ENCODE peak calls at places on chromosome 7, in eight cellular contexts. P is HCT116, U is transverse colon, W is IMR-90, V is Peyer's patch, D is K562, H is H1, R is spleen. X is an unnamed sample. For H3K27me3, the result is how much of the 10 kb centered on the place peaks cover.

GRCh38 chr7:12244129-12244528 is 33.0 kb downstream of the TMEM106B start:
- DNase-seq in V (no peak), W (peak), U (peak), D (no peak), R (no peak), H (peak), P (peak), X (no peak)

GRCh38 chr7:85186083-85186520 is 754 bp downstream of the SEMA3D start:
- DNase-seq in W (peak), H (no peak), R (peak), V (no peak), U (peak), D (no peak), P (no peak), X (no peak)

GRCh38 chr7:32319019-32319382 is 171.2 kb downstream of the LSM5 start:
- DNase-seq in D (no peak), U (no peak), V (no peak), H (no peak), P (no peak), R (no peak), W (no peak), X (no peak)

GRCh38 chr7:7352845-7353244 is 170.5 kb downstream of the C1GALT1 start:
- DNase-seq in D (no peak), H (peak), U (no peak), W (no peak), V (no peak), R (no peak), P (no peak), X (no peak)

GRCh38 chr7:106901870-106902441 is 36.9 kb downstream of the PIK3CG start:
- DNase-seq in U (no peak), D (no peak), H (no peak), W (no peak), V (no peak), R (no peak), P (no peak), X (no peak)

GRCh38 chr7:149291036-149291835 is 29.2 kb downstream of the ZNF783 start:
- DNase-seq in D (no peak), P (no peak), R (peak), H (no peak), U (no peak), W (no peak), V (no peak), X (no peak)

GRCh38 chr7:156218544-156219306 is 406.5 kb upstream of the SHH start:
- DNase-seq in U (no peak), D (no peak), P (no peak), V (no peak), W (no peak), H (no peak), R (no peak), X (no peak)

GRCh38 chr7:105209433-105209832 is 179.3 kb downstream of the SRPK2 start:
- DNase-seq in U (no peak), R (no peak), V (no peak), P (no peak), H (no peak), W (no peak), D (no peak), X (no peak)

GRCh38 chr7:86904949-86905834 is 154.3 kb downstream of the ELAPOR2 start:
- DNase-seq in D (peak), U (no peak), V (no peak), H (no peak), W (peak), P (no peak), R (no peak), X (peak)

GRCh38 chr7:70347880-70348279 is 749.6 kb downstream of the AUTS2 start:
- DNase-seq in R (no peak), W (no peak), V (no peak), D (no peak), U (no peak), P (no peak), H (no peak), X (no peak)

GRCh38 chr7:140640060-140640611 is 477 bp downstream of the DENND2A start:
- DNase-seq in P (no peak), V (no peak), R (peak), U (peak), H (no peak), D (no peak), W (peak), X (no peak)

GRCh38 chr7:92246363-92247101 is 758 bp downstream of the ANKIB1 start:
- DNase-seq in V (peak), W (peak), P (no peak), H (no peak), R (peak), D (peak), U (peak), X (no peak)

GRCh38 chr7:141408440-141408839 is 142.8 kb upstream of the AGK start:
- DNase-seq in D (no peak), R (no peak), V (no peak), H (no peak), U (no peak), W (no peak), P (no peak), X (no peak)

GRCh38 chr7:77537595-77538185 is 595 bp downstream of the PTPN12 start:
- DNase-seq in P (no peak), U (peak), V (peak), D (peak), H (no peak), R (peak), W (no peak), X (no peak)

GRCh38 chr7:102075553-102076135 is 211.0 kb upstream of the SH2B2 start:
- DNase-seq in H (no peak), R (no peak), V (no peak), U (no peak), D (no peak), P (no peak), W (no peak), X (no peak)

GRCh38 chr7:151010307-151011096 is 13.8 kb downstream of the ATG9B start:
- DNase-seq in D (peak), P (no peak), H (no peak), R (peak), W (peak), U (no peak), V (no peak), X (no peak)

GRCh38 chr7:138607216-138608126 is 93.7 kb downstream of the SVOPL start:
- DNase-seq in P (no peak), R (no peak), W (no peak), U (no peak), H (no peak), V (no peak), D (no peak), X (no peak)

GRCh38 chr7:44162179-44162578 is 21.0 kb upstream of the MYL7 start:
- DNase-seq in P (no peak), U (no peak), V (no peak), D (no peak), H (no peak), R (no peak), W (no peak), X (no peak)

GRCh38 chr7:15764986-15765385 is 78.5 kb upstream of the MEOX2 start:
- DNase-seq in H (no peak), W (no peak), D (no peak), P (no peak), U (no peak), V (no peak), R (no peak), X (no peak)

GRCh38 chr7:100465702-100466311 is 1.7 kb upstream of the SPACDR start:
- DNase-seq in D (peak), V (no peak), W (peak), P (no peak), U (peak), R (peak), H (no peak), X (peak)

GRCh38 chr7:154880512-154880911 is 122.4 kb downstream of the PAXIP1 start:
- DNase-seq in W (no peak), V (no peak), R (no peak), H (no peak), D (no peak), P (no peak), U (no peak), X (no peak)

GRCh38 chr7:158061031-158061630 is 526.5 kb downstream of the PTPRN2 start:
- DNase-seq in W (no peak), R (peak), D (no peak), P (no peak), U (no peak), V (no peak), H (no peak), X (no peak)
- TF ChIP-seq CTCF in W (no peak), R (no peak), D (no peak), P (no peak), U (no peak), V (no peak), H (no peak), X (no peak)

DNA sequence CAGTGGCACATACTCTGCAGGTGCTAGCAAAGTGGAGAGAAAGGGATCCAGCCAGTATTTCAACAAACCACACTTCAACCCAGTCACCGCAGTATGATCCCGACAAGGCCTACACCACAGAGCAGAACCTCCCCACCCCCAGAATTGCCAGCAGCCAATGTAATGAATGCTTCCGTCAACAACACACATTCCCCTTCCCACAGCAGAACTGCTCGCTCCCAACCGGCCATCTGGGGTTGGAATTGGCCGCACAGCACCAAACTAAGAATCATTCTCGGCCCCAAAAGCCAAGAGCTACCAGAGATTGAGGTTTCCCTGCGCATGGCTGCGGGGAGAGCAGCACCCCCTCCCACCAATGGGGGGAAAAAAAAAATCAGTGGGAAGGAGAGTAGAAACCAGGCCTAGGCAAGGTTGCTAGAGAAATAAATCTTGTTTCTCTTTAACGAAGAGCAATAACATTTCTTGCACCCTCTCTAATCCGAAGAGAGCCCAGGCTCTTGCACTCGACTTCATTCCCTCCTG is 1.1 kb downstream of the WASL start:
- DNase-seq in U (peak), V (peak), P (peak), D (peak), R (peak), H (peak), W (peak), X (peak)
- TF ChIP-seq POLR2A in U (peak), V (peak), P (no peak), D (peak), R (no peak), H (peak), W (no peak), X (peak)

DNA sequence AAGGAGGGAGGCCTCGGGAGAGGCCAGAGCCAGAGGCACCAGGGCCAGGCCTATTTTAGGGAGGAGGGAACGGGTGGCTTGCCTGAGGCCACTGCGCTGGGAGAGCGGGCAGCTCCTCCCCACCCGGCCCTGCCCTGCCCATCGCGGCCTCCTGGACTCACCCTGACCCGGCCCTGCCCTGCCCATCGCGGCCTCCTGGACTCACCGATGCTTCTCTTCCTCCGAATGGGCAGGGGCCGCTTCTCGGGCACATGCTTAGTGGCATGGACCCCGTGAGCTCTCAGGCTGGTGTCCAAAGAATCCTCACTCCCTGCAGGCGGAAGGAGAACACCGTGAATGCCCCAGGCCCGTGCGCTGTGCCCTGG is 7.5 kb downstream of the PDGFA start:
- DNase-seq in U (no peak), V (no peak), D (no peak), R (peak), H (no peak), P (no peak), W (no peak), X (no peak)
- H3K27me3 ChIP-seq in U (under half), V (under half), D (under half), R (under half), H (under half), P (under half), W (under half), X (under half)

DNA sequence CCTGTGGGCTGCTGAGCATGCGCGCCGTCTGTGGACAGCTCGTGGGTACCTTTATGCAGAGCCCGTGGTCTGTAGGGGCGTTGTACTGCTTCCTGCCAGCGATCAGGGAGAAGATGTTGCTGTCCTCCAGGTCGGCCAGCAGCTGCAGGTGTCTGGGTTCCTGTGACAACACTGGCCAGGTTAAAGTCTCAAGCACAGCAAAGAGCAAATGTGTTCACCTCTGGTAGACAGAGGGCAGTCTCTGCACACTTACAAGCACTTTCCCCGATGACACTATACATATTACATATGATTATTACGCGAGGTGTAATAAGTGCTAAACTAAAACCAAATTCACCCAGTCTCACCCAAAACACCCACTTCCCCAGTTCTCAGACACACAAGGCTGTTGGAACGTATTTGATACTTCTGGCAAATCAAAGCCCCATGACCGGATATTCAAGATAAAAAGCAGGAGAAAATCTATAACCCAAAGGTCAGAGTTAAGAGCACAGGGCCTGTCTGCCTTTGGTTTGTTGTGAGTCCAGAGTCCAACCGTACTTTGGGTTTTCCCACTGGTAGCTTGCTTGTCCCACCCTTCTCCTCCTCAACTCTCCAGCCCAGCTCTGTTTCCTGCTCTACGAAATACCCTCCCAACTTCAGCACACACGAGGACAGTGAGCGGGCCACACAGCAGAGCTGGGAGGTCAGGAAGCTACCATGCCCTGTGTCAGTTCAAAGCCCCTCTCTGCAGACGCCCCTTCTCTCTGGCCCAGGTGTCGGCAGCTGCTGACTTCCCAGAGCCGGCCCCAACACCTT is 49.7 kb upstream of the DDC start:
- DNase-seq in P (no peak), H (no peak), R (no peak), D (no peak), V (no peak), W (no peak), U (peak), X (no peak)
- TF ChIP-seq CTCF in P (peak), H (peak), R (no peak), D (peak), V (no peak), W (no peak), U (peak), X (peak)

GRCh38 chr7:99396914-99397631 is 11.3 kb downstream of the PDAP1 start:
- DNase-seq in W (no peak), U (no peak), H (no peak), R (no peak), P (no peak), D (no peak), V (no peak), X (no peak)
- TF ChIP-seq POLR2A in W (no peak), U (no peak), H (peak), R (no peak), P (no peak), D (peak), V (no peak), X (no peak)

GRCh38 chr7:39001595-39001994 is 23.9 kb downstream of the POU6F2 start:
- DNase-seq in V (no peak), H (no peak), U (no peak), R (no peak), W (no peak), P (no peak), D (no peak), X (no peak)

GRCh38 chr7:39002755-39003154 is 25.0 kb downstream of the POU6F2 start:
- DNase-seq in W (no peak), V (no peak), D (no peak), U (no peak), P (no peak), R (no peak), H (no peak), X (no peak)

GRCh38 chr7:39005461-39005860 is 27.8 kb downstream of the POU6F2 start:
- DNase-seq in W (no peak), D (no peak), U (no peak), V (no peak), P (no peak), R (no peak), H (no peak), X (no peak)
- H3K27me3 ChIP-seq in W (under half), D (under half), U (under half), V (under half), P (under half), R (under half), H (under half), X (under half)

X was measured in tibial nerve.